ENCODE peak calls at places on chromosome 4, in nine cellular contexts. M is CD4-positive, alpha-beta T cell; C is neural progenitor cell; P is foreskin keratinocyte; R is PC-9; L is lower lobe of right lung; E is Panc1; W is BJ; N is CD8-positive, alpha-beta T cell. F is an unnamed sample. For H3K27me3, the result is how much of the 10 kb centered on the place peaks cover.

GRCh38 chr4:8843597-8843996 is 28.0 kb downstream of the HMX1 start:
- DNase-seq in M (no peak), P (no peak), W (no peak), R (no peak), E (no peak), N (no peak), L (no peak), C (no peak), F (no peak)

GRCh38 chr4:8261851-8262535 is 7.6 kb upstream of the HTRA3 start:
- DNase-seq in C (no peak), L (no peak), N (no peak), P (no peak), R (no peak), M (no peak), E (no peak), W (no peak), F (no peak)

GRCh38 chr4:106585920-106586349 is 217.4 kb upstream of the GIMD1 start:
- DNase-seq in P (peak), C (no peak), W (no peak), L (no peak), M (no peak), R (no peak), E (no peak), N (no peak), F (no peak)

GRCh38 chr4:170476351-170476750 is 386.6 kb upstream of the AADAT start:
- DNase-seq in R (no peak), P (no peak), E (no peak), L (no peak), W (no peak), N (no peak), C (no peak), M (no peak), F (no peak)

GRCh38 chr4:174218127-174218790 is 65.2 kb downstream of the FBXO8 start:
- DNase-seq in C (peak), M (no peak), L (no peak), N (no peak), P (no peak), E (no peak), W (no peak), R (no peak), F (no peak)

GRCh38 chr4:70670332-70671014 is 4.2 kb upstream of the JCHAIN start:
- DNase-seq in E (no peak), N (no peak), R (no peak), W (peak), C (no peak), L (no peak), M (no peak), P (peak), F (peak)

GRCh38 chr4:113468165-113469022 is 293.1 kb downstream of the CAMK2D start:
- DNase-seq in W (peak), L (peak), C (peak), R (peak), M (no peak), N (no peak), E (peak), P (peak), F (peak)

GRCh38 chr4:173508386-173509002 is 21.5 kb downstream of the HAND2 start:
- DNase-seq in C (peak), W (no peak), N (no peak), L (no peak), R (no peak), M (no peak), P (no peak), E (no peak), F (no peak)

GRCh38 chr4:25358515-25359275 is 18.4 kb upstream of the ANAPC4 start:
- DNase-seq in R (no peak), E (no peak), P (peak), L (peak), M (no peak), W (no peak), C (no peak), N (no peak), F (no peak)

GRCh38 chr4:149291463-149291862 is 524.2 kb downstream of the IQCM start:
- DNase-seq in W (no peak), P (no peak), E (no peak), M (no peak), C (no peak), N (no peak), R (no peak), L (no peak), F (no peak)

GRCh38 chr4:1493540-1494287 is 87.5 kb upstream of the NKX1-1 start:
- DNase-seq in C (no peak), L (peak), M (no peak), R (no peak), N (peak), E (no peak), W (no peak), P (no peak), F (no peak)

GRCh38 chr4:43339435-43339834 is 446.9 kb downstream of the GRXCR1 start:
- DNase-seq in E (no peak), M (no peak), L (no peak), N (no peak), P (peak), R (no peak), W (no peak), C (no peak), F (peak)

DNA sequence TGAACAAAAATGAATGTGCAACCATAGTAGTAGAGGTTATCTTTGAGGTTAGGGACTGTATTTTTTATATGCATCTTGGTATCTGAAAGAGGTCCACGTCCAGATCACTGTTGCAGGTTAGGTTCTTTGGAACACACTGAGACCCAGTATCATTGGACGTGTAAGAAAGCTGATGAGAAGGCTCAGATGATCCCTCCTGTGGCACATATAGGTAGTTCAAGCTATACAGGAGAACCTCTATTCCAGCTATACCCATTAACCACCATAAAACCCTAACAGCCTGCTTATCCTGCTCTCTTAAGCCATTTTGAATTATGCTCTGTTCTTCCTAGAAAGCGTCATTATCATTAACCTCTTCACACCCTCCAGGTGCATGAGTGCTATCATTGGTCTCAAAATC is 930.7 kb upstream of the HS3ST1 start:
- DNase-seq in R (no peak), C (peak), P (no peak), W (no peak), N (no peak), M (no peak), L (no peak), E (no peak), F (no peak)
- TF ChIP-seq CTCF in R (no peak), C (peak), P (no peak), W (no peak), N (no peak), M (no peak), L (no peak), E (no peak), F (no peak)

GRCh38 chr4:80268081-80268823 is 1.8 kb downstream of the FGF5 start:
- DNase-seq in M (no peak), P (peak), R (no peak), C (peak), N (no peak), L (no peak), E (no peak), W (no peak), F (no peak)

GRCh38 chr4:80270321-80270720 is 3.9 kb downstream of the FGF5 start:
- DNase-seq in C (no peak), W (no peak), L (no peak), M (no peak), E (no peak), P (no peak), N (no peak), R (no peak), F (no peak)

GRCh38 chr4:80266902-80267380 is 477 bp downstream of the FGF5 start:
- DNase-seq in M (no peak), C (peak), L (no peak), R (no peak), P (peak), W (no peak), N (peak), E (no peak), F (no peak)

GRCh38 chr4:80266267-80266901 is at the start of gene FGF5:
- DNase-seq in C (peak), E (no peak), R (no peak), L (peak), W (peak), M (no peak), N (peak), P (peak), F (peak)

GRCh38 chr4:80268936-80269335 is 2.5 kb downstream of the FGF5 start:
- DNase-seq in P (no peak), R (no peak), L (no peak), M (no peak), W (no peak), E (no peak), N (no peak), C (no peak), F (no peak)
- H3K27me3 ChIP-seq in P (under half), R (under half), L (half or more), M (half or more), W (under half), E (under half), N (under half), C (half or more), F (under half)

GRCh38 chr4:71773004-71773403 is 10.9 kb downstream of the GC start:
- DNase-seq in L (no peak), W (no peak), N (no peak), P (no peak), E (no peak), R (no peak), C (no peak), M (no peak), F (no peak)

GRCh38 chr4:71774136-71774535 is 9.7 kb downstream of the GC start:
- DNase-seq in M (no peak), R (no peak), C (no peak), N (no peak), E (no peak), P (no peak), W (no peak), L (no peak), F (no peak)

GRCh38 chr4:71775449-71775848 is 8.4 kb downstream of the GC start:
- DNase-seq in C (no peak), L (no peak), W (no peak), E (no peak), R (no peak), N (no peak), M (no peak), P (no peak), F (no peak)

GRCh38 chr4:71771613-71772012 is 12.3 kb downstream of the GC start:
- DNase-seq in C (no peak), W (no peak), L (no peak), N (no peak), R (no peak), E (no peak), M (no peak), P (no peak), F (no peak)

GRCh38 chr4:71772592-71772991 is 11.3 kb downstream of the GC start:
- DNase-seq in R (no peak), C (no peak), M (no peak), P (no peak), L (no peak), N (no peak), W (no peak), E (no peak), F (no peak)
- TF ChIP-seq CTCF in R (no peak), C (peak), M (no peak), P (peak), L (peak), N (no peak), W (no peak), E (no peak), F (no peak)

GRCh38 chr4:21947768-21948346 is 715 bp downstream of the KCNIP4 start:
- DNase-seq in P (no peak), W (no peak), N (no peak), E (no peak), L (no peak), R (no peak), M (no peak), C (no peak), F (no peak)
- H3K27me3 ChIP-seq in P (under half), W (under half), N (under half), E (under half), L (under half), R (under half), M (under half), C (half or more), F (under half)

GRCh38 chr4:176011523-176011922 is 54.1 kb upstream of the WDR17 start:
- DNase-seq in E (no peak), C (no peak), W (no peak), P (peak), M (no peak), L (no peak), R (no peak), N (no peak), F (no peak)
- TF ChIP-seq CTCF in E (no peak), C (no peak), W (no peak), P (no peak), M (no peak), L (no peak), R (no peak), N (no peak), F (no peak)

DNA sequence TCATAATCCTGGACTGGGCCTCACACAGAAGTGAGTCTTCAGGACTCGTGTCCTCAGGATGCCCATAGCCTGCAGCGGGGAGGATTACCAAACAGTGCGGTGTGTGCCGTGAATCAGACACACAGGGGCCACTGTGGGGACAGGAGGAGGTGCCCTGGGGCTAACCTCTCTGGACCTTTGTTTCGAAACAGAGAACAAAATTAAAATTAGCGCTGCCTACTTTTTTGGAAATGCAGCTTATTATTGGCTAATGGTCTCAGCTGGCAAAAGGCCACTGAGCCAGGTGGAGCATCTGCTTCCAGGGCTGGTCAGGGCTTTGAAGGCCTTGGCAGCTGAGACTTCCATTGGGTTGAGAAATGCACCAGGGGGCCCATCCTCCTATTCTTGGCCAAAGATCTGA is 236.2 kb downstream of the EVC2 start:
- DNase-seq in M (no peak), C (no peak), P (no peak), N (no peak), E (no peak), W (no peak), R (no peak), L (no peak), F (no peak)
- H3K27me3 ChIP-seq in M (under half), C (under half), P (under half), N (under half), E (under half), W (under half), R (under half), L (under half), F (under half)

DNA sequence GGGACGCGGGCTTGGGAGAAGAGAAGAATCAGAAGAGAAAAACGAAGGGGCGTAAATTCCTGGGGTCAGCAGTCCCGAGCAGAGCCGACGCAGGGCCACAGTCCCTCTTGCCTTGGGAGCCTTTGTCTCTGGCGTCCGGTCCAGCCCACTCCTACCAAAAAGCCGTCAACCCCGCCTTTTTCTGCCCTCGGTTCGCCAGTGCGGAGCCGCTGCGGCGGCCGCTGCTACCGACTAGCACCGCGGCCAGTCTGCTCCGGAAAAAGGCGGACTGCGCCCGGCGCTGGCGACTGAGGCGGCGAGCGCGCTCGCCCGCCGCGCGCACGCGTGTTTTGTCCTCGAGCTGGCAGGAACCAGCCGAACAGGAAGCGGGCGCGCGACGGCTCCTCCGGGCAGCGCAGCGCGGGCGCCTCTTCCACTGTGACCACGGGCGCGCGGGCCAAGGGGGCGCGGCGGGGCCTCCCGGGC is 502 bp downstream of the HNRNPDL start:
- DNase-seq in M (peak), C (peak), L (no peak), P (peak), W (no peak), N (no peak), E (no peak), R (no peak), F (no peak)
- TF ChIP-seq CTCF in M (peak), C (no peak), L (no peak), P (no peak), W (no peak), N (peak), E (peak), R (no peak), F (no peak)

GRCh38 chr4:30722092-30722915 is 2.1 kb downstream of the PCDH7 start:
- DNase-seq in L (no peak), N (no peak), E (no peak), W (no peak), R (no peak), P (no peak), C (peak), M (no peak), F (no peak)
- H3K27me3 ChIP-seq in L (half or more), N (under half), E (under half), W (under half), R (under half), P (under half), C (under half), M (half or more), F (under half)

DNA sequence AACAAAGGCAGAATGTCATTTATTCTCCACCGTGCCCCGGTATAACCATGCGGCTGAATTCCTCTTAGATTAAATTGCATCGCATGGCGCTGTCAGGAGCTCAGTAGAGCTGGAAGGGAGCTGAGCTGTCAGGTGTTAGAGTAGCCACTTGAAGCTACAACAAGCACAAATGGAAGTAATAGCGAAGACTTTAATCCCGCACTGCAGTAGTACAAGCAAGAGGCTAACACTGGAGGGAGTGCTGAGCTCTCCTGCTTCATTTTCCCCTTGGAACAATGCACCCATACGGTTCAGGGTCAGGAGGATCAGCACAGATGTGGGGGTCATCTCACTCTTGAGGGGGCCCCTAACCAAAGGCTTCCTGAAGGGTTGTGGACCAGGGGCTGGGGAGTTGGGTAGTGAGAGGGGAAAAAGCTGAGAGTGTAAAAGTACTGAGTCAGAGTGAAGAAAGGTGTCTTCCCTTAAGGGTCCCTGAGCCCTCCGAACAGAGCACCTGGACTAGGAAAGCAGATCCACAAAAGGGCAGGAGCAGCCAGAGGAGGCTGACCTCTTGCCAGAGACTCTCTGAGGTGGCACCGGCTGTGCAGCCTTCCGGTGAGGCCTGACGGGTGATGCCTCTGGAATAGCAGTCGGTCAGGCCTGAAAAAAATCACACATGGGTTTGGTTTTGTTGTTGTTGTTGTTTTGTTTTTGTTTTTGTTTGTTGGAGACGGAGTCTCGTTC is 36.0 kb upstream of the CBR4 start:
- DNase-seq in E (no peak), P (no peak), M (no peak), R (no peak), N (no peak), L (no peak), W (no peak), C (peak), F (no peak)
- TF ChIP-seq CTCF in E (peak), P (peak), M (no peak), R (no peak), N (no peak), L (no peak), W (peak), C (peak), F (no peak)

DNA sequence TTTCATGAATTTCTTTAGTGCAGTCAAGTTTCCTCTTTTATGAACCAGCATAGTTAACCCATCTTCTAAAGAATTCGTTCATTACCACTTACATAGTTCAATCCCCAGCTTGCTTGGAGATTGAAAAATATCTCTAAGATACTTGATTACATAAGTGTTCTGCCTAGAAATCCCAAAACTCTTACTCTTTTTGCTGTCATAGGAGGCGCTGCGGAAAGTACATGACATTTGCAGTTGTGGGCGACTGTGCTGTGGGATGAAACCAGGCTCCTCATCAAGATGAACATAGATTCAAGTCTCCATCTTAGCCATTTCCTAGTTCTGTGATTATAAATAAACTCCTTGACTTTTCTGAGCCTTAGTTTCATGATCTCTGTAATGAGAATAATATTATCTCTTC is 107.1 kb upstream of the SORBS2 start:
- DNase-seq in E (no peak), W (no peak), M (no peak), L (no peak), C (no peak), P (no peak), N (no peak), R (no peak), F (no peak)
- H3K27me3 ChIP-seq in E (under half), W (under half), M (under half), L (under half), C (under half), P (under half), N (under half), R (under half), F (under half)

F was measured in kidney epithelial cell.